ENCODE peak calls at places on chromosomes 12 and 14, in four cellular contexts. H is HuH-7.5, W is iris pigment epithelial cell, A is COR-L47. U is an unnamed sample.

GRCh38 chr12:91276529-91276928 is 93.9 kb upstream of the DCN start:
- DNase-seq in W (no peak), A (no peak), H (no peak), U (no peak)

GRCh38 chr12:45051490-45052105 is 699 bp upstream of the DBX2 start:
- DNase-seq in A (no peak), H (peak; percentile 12), W (no peak), U (no peak)

GRCh38 chr14:50052517-50052916 is 63.9 kb downstream of the VCPKMT start:
- DNase-seq in H (no peak), A (no peak), W (no peak), U (no peak)

GRCh38 chr12:117063162-117063911 is 35.9 kb downstream of the TESC start:
- DNase-seq in W (no peak), H (no peak), A (no peak), U (peak; percentile 95)

GRCh38 chr12:52834727-52835001 is 553 bp upstream of the KRT79 start:
- DNase-seq in A (no peak), H (no peak), W (no peak), U (no peak)

GRCh38 chr14:89576960-89577359 is 159.9 kb upstream of the FOXN3 start:
- DNase-seq in W (no peak), H (no peak), A (no peak), U (no peak)

GRCh38 chr14:101174980-101175606 is 271.6 kb upstream of the RTL1 start:
- DNase-seq in W (no peak), H (no peak), A (peak; percentile 48), U (no peak)

GRCh38 chr12:108333898-108334699 is 5.0 kb downstream of the CMKLR1 start:
- DNase-seq in H (no peak), A (no peak), W (peak; percentile 58), U (no peak)

GRCh38 chr12:85468356-85469157 is 188.5 kb downstream of the ALX1 start:
- DNase-seq in W (peak; percentile 76), H (peak; percentile 10), A (peak; percentile 61), U (peak; percentile 8)

GRCh38 chr14:55553791-55554190 is 26.2 kb upstream of the KTN1 start:
- DNase-seq in H (no peak), W (no peak), A (no peak), U (no peak)

GRCh38 chr14:74913986-74914573 is 9.0 kb downstream of the RPS6KL1 start:
- DNase-seq in A (peak; percentile 18), H (peak; percentile 83), W (peak; percentile 74), U (no peak)

GRCh38 chr14:36660736-36661505 is 739 bp upstream of the PAX9 start:
- DNase-seq in A (no peak), W (no peak), H (no peak), U (no peak)

GRCh38 chr12:89965993-89966392 is 257.4 kb upstream of the ATP2B1 start:
- DNase-seq in H (no peak), W (no peak), A (no peak), U (no peak)